ENCODE peak calls at places on chromosomes 16 and 17, in ten cellular contexts. S is AG04450, A is stomach, P is fibroblast of lung, Z is bronchial epithelial cell, F is HCT116, K is MM.1S, D is breast epithelium, T is astrocyte of the cerebellum, V is neural progenitor cell. J is an unnamed sample.

GRCh38 chr16:4513086-4513860 is 25.3 kb downstream of the CDIP1 start:
- DNase-seq in S (no peak), A (no peak), P (no peak), Z (no peak), F (no peak), K (no peak), D (no peak), T (no peak), V (no peak), J (no peak)

GRCh38 chr16:383326-384020 is 1.7 kb upstream of the PGAP6 start:
- DNase-seq in S (no peak), A (peak), P (no peak), Z (peak), F (peak), K (no peak), D (no peak), T (no peak), V (peak), J (no peak)

GRCh38 chr16:868386-868755 is 67.8 kb upstream of the GNG13 start:
- DNase-seq in S (no peak), A (no peak), P (no peak), Z (no peak), F (no peak), K (no peak), D (no peak), T (no peak), V (no peak), J (no peak)

GRCh38 chr17:78958556-78959191 is 21.0 kb downstream of the LGALS3BP start:
- DNase-seq in S (no peak), A (peak), P (peak), Z (no peak), F (no peak), K (no peak), D (no peak), T (no peak), V (no peak), J (no peak)

GRCh38 chr16:56994311-56994710 is 5.0 kb downstream of the NLRC5 start:
- DNase-seq in S (no peak), A (no peak), P (no peak), Z (no peak), F (no peak), K (no peak), D (no peak), T (no peak), V (no peak), J (no peak)

GRCh38 chr17:39653316-39653661 is 11.9 kb upstream of the TCAP start:
- DNase-seq in S (no peak), A (no peak), P (no peak), Z (no peak), F (no peak), K (no peak), D (no peak), T (no peak), V (no peak), J (no peak)

GRCh38 chr16:832652-833336 is 32.3 kb upstream of the GNG13 start:
- DNase-seq in S (no peak), A (no peak), P (no peak), Z (no peak), F (no peak), K (no peak), D (no peak), T (no peak), V (no peak), J (no peak)

GRCh38 chr16:56841233-56841632 is 23.8 kb upstream of the SLC12A3 start:
- DNase-seq in S (no peak), A (no peak), P (peak), Z (no peak), F (no peak), K (no peak), D (no peak), T (peak), V (no peak), J (peak)

GRCh38 chr16:80142940-80143339 is 397.9 kb upstream of the DYNLRB2 start:
- DNase-seq in S (no peak), A (no peak), P (no peak), Z (no peak), F (no peak), K (no peak), D (no peak), T (no peak), V (no peak), J (no peak)

GRCh38 chr17:27635275-27635823 is 4.4 kb downstream of the LGALS9 start:
- DNase-seq in S (no peak), A (no peak), P (no peak), Z (no peak), F (no peak), K (no peak), D (no peak), T (no peak), V (no peak), J (no peak)

GRCh38 chr17:63171428-63172205 is 205.6 kb downstream of the TANC2 start:
- DNase-seq in S (no peak), A (no peak), P (peak), Z (no peak), F (no peak), K (no peak), D (no peak), T (no peak), V (no peak), J (no peak)

GRCh38 chr16:12320298-12320706 is 343.8 kb downstream of the SNX29 start:
- DNase-seq in S (peak), A (no peak), P (peak), Z (no peak), F (no peak), K (no peak), D (no peak), T (no peak), V (no peak), J (no peak)

GRCh38 chr17:59558953-59559352 is 6.5 kb upstream of the DHX40 start:
- DNase-seq in S (no peak), A (no peak), P (peak), Z (no peak), F (no peak), K (no peak), D (no peak), T (no peak), V (no peak), J (no peak)

GRCh38 chr16:88384222-88385111 is 1.7 kb downstream of the ZNF469 start:
- DNase-seq in S (no peak), A (no peak), P (no peak), Z (no peak), F (no peak), K (no peak), D (no peak), T (no peak), V (no peak), J (no peak)

GRCh38 chr17:37737971-37738370 is 6.9 kb downstream of the HNF1B start:
- DNase-seq in S (no peak), A (no peak), P (peak), Z (no peak), F (no peak), K (no peak), D (no peak), T (peak), V (no peak), J (no peak)

GRCh38 chr17:10102817-10103216 is 95.6 kb downstream of the GAS7 start:
- DNase-seq in S (no peak), A (no peak), P (no peak), Z (no peak), F (no peak), K (no peak), D (no peak), T (no peak), V (no peak), J (no peak)

GRCh38 chr17:22300731-22301352 is 608.5 kb downstream of the KCNJ18 start:
- DNase-seq in S (no peak), A (no peak), P (no peak), Z (no peak), F (no peak), K (no peak), D (no peak), T (no peak), V (no peak), J (no peak)

GRCh38 chr17:6695051-6695450 is 18.1 kb downstream of the SLC13A5 start:
- DNase-seq in S (no peak), A (no peak), P (no peak), Z (no peak), F (no peak), K (no peak), D (no peak), T (no peak), V (no peak), J (no peak)

GRCh38 chr16:88835383-88835782 is 21.4 kb downstream of the GALNS start:
- DNase-seq in S (no peak), A (no peak), P (peak), Z (no peak), F (no peak), K (no peak), D (no peak), T (peak), V (no peak), J (peak)

GRCh38 chr17:63634816-63635215 is 12.6 kb downstream of the MAP3K3 start:
- DNase-seq in S (no peak), A (no peak), P (no peak), Z (no peak), F (no peak), K (no peak), D (no peak), T (no peak), V (no peak), J (no peak)

GRCh38 chr16:67034478-67034877 is 5.5 kb downstream of the CBFB start:
- DNase-seq in S (no peak), A (no peak), P (peak), Z (peak), F (no peak), K (no peak), D (no peak), T (no peak), V (no peak), J (no peak)

GRCh38 chr17:72118588-72119279 is 2.1 kb upstream of the SOX9 start:
- DNase-seq in S (peak), A (peak), P (peak), Z (peak), F (peak), K (peak), D (peak), T (peak), V (peak), J (no peak)

GRCh38 chr16:57387598-57388354 is 15.5 kb downstream of the CX3CL1 start:
- DNase-seq in S (no peak), A (no peak), P (no peak), Z (no peak), F (no peak), K (no peak), D (no peak), T (no peak), V (no peak), J (no peak)

GRCh38 chr16:42069-42457 is 11.3 kb downstream of the POLR3K start:
- DNase-seq in S (no peak), A (no peak), P (no peak), Z (no peak), F (no peak), K (no peak), D (no peak), T (no peak), V (no peak), J (no peak)

GRCh38 chr17:6420173-6420641 is 14.7 kb downstream of the AIPL1 start:
- DNase-seq in S (no peak), A (no peak), P (peak), Z (no peak), F (no peak), K (peak), D (no peak), T (no peak), V (peak), J (no peak)

GRCh38 chr17:82565551-82565950 is 46.0 kb downstream of the FOXK2 start:
- DNase-seq in S (no peak), A (no peak), P (no peak), Z (no peak), F (no peak), K (no peak), D (no peak), T (no peak), V (no peak), J (no peak)

GRCh38 chr16:65717006-65717720 is 595.3 kb upstream of the CDH11 start:
- DNase-seq in S (no peak), A (no peak), P (peak), Z (no peak), F (no peak), K (no peak), D (no peak), T (no peak), V (no peak), J (no peak)

GRCh38 chr16:24906199-24906808 is 60.5 kb downstream of the SLC5A11 start:
- DNase-seq in S (no peak), A (no peak), P (peak), Z (peak), F (peak), K (peak), D (no peak), T (peak), V (no peak), J (no peak)

GRCh38 chr16:23952128-23953041 is 116.6 kb downstream of the PRKCB start:
- DNase-seq in S (no peak), A (no peak), P (peak), Z (no peak), F (no peak), K (no peak), D (no peak), T (no peak), V (peak), J (no peak)

GRCh38 chr17:31391496-31391949 is at the start of gene RAB11FIP4:
- DNase-seq in S (no peak), A (peak), P (peak), Z (no peak), F (no peak), K (no peak), D (no peak), T (no peak), V (peak), J (no peak)

GRCh38 chr16:88747588-88748301 is 37.3 kb downstream of the PIEZO1 start:
- DNase-seq in S (no peak), A (peak), P (no peak), Z (peak), F (peak), K (peak), D (no peak), T (no peak), V (no peak), J (no peak)

GRCh38 chr16:23754594-23755483 is at the start of gene CHP2:
- DNase-seq in S (no peak), A (no peak), P (no peak), Z (no peak), F (no peak), K (no peak), D (peak), T (no peak), V (peak), J (no peak)

GRCh38 chr16:12024429-12024828 is 47.9 kb downstream of the SNX29 start:
- DNase-seq in S (no peak), A (peak), P (no peak), Z (no peak), F (no peak), K (no peak), D (no peak), T (no peak), V (no peak), J (no peak)

GRCh38 chr17:81306898-81307510 is 11.9 kb upstream of the SLC38A10 start:
- DNase-seq in S (no peak), A (no peak), P (no peak), Z (no peak), F (no peak), K (no peak), D (no peak), T (no peak), V (no peak), J (no peak)

GRCh38 chr17:18916816-18917496 is 35.0 kb upstream of the SLC5A10 start:
- DNase-seq in S (no peak), A (no peak), P (peak), Z (no peak), F (no peak), K (no peak), D (no peak), T (no peak), V (no peak), J (peak)

GRCh38 chr17:76734080-76734840 is 2.9 kb downstream of the SRSF2 start:
- DNase-seq in S (no peak), A (no peak), P (peak), Z (peak), F (no peak), K (no peak), D (no peak), T (no peak), V (no peak), J (no peak)

GRCh38 chr17:76733618-76733957 is 3.5 kb downstream of the SRSF2 start:
- DNase-seq in S (no peak), A (no peak), P (no peak), Z (no peak), F (no peak), K (no peak), D (no peak), T (no peak), V (no peak), J (no peak)

GRCh38 chr17:76735586-76736348 is 1.4 kb downstream of the SRSF2 start:
- DNase-seq in S (no peak), A (no peak), P (no peak), Z (no peak), F (no peak), K (peak), D (no peak), T (no peak), V (no peak), J (no peak)

GRCh38 chr17:76736349-76737081 is 616 bp downstream of the SRSF2 start:
- DNase-seq in S (no peak), A (peak), P (peak), Z (no peak), F (no peak), K (peak), D (peak), T (no peak), V (peak), J (no peak)

DNA sequence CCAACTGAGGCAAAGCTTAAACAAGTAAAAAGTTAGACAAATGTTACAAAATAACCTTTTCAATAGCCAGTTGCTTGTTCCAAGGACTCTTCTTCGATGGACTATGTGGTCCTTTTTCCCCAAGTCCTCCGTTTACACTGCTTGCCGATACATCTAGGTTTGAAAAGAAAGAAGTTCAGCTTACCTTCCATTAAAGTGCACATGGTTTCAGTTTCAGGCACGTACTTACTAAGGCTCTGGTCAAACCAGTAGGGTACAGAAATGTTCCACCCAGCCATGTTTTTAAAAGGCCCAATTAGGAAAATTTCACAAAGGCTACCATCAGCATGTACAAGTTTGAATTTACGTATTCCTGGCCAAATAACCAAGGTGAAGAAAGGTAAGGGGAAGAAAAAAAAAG is 2.1 kb downstream of the SRSF2 start:
- DNase-seq in S (no peak), A (no peak), P (peak), Z (peak), F (no peak), K (peak), D (no peak), T (no peak), V (peak), J (no peak)
- H3K4me3 ChIP-seq in S (peak), A (peak), P (peak), Z (peak), F (peak), K (peak), D (peak), T (peak), V (peak), J (peak)

DNA sequence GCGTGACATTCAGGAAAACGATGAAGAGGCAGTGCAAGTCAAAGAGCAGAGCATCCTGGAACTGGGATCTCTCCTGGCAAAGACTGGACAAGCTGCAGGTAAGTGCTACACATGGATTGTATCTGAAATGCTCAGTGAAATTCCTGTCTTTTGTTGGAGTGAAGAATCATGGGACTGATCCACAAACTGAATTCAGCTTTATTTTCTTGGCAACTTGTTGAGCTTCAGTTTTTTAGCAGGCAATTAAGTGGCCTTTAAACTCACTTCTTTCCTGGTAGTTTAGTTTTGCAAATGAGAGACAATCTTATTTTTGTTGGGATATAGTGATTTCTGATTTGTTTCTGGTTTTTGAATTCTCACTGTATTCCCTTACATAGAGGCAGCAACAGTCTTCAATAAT is 2.6 kb downstream of the PSMD11 start:
- DNase-seq in S (no peak), A (no peak), P (no peak), Z (no peak), F (no peak), K (no peak), D (no peak), T (no peak), V (no peak), J (no peak)
- H3K4me3 ChIP-seq in S (no peak), A (no peak), P (no peak), Z (no peak), F (no peak), K (no peak), D (no peak), T (no peak), V (peak), J (no peak)

GRCh38 chr17:42520540-42520951 is 15.5 kb upstream of the NAGLU start:
- DNase-seq in S (no peak), A (no peak), P (no peak), Z (no peak), F (no peak), K (no peak), D (no peak), T (no peak), V (peak), J (no peak)

GRCh38 chr17:42519546-42520444 is 16.2 kb upstream of the NAGLU start:
- DNase-seq in S (peak), A (peak), P (peak), Z (peak), F (peak), K (no peak), D (peak), T (peak), V (peak), J (peak)

GRCh38 chr17:42518046-42518754 is 17.8 kb upstream of the NAGLU start:
- DNase-seq in S (peak), A (peak), P (peak), Z (peak), F (peak), K (no peak), D (peak), T (peak), V (no peak), J (peak)

GRCh38 chr17:42517516-42517915 is 18.5 kb upstream of the NAGLU start:
- DNase-seq in S (peak), A (peak), P (peak), Z (peak), F (peak), K (peak), D (peak), T (peak), V (peak), J (peak)

DNA sequence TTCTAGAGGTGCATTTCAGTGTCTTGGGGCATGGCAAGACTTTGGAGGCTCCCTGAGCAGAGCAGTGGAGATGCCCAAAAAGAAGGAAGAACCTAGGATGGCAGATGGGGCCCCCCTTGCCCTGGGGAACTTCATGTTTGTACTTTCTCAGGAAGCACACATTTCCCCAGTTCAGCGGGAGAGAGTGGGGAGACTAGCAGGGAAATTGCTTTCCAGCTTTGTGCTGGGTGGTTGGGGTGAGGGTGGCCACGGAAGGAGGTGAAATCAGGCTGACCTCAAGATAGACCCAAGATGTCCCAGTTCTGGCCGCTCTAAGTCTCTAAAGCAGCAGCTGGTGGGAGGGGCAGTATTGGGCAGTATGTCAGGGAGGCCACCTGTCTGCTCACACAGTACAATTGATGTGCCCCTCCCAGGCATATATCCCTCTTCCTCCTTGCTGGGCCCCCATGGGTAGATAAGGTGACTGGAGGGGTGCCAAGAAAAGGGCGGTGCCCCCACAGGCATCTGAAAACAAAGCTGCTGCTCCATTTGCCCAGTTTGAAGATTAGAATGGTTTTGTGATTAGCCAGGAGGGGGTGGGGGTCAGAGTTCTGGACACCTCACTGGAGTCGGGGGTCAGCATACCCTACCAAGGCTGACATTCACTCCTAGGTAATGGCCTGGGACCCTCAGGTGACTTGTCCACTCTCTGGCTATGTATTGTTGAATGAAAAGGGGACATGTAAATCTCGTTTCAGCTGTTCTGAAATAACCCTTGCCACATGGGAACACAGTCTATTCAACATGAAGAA is 17.1 kb upstream of the NAGLU start:
- DNase-seq in S (no peak), A (peak), P (peak), Z (peak), F (no peak), K (no peak), D (no peak), T (no peak), V (no peak), J (no peak)
- H3K4me3 ChIP-seq in S (no peak), A (no peak), P (no peak), Z (no peak), F (peak), K (no peak), D (no peak), T (no peak), V (no peak), J (no peak)

GRCh38 chr16:76371441-76371840 is 94.2 kb downstream of the CNTNAP4 start:
- DNase-seq in S (no peak), A (no peak), P (no peak), Z (no peak), F (no peak), K (no peak), D (no peak), T (no peak), V (no peak), J (no peak)

GRCh38 chr16:76370344-76370743 is 93.1 kb downstream of the CNTNAP4 start:
- DNase-seq in S (no peak), A (no peak), P (no peak), Z (no peak), F (no peak), K (no peak), D (no peak), T (no peak), V (peak), J (no peak)
- H3K4me3 ChIP-seq in S (no peak), A (no peak), P (no peak), Z (no peak), F (no peak), K (no peak), D (no peak), T (no peak), V (no peak), J (no peak)

GRCh38 chr17:47660064-47660492 is 10.4 kb downstream of the KPNB1 start:
- DNase-seq in S (no peak), A (no peak), P (no peak), Z (no peak), F (no peak), K (peak), D (no peak), T (no peak), V (no peak), J (no peak)
- H3K4me3 ChIP-seq in S (no peak), A (peak), P (no peak), Z (no peak), F (no peak), K (peak), D (no peak), T (no peak), V (no peak), J (no peak)